ENCODE peak calls at places on chromosomes 7 and 10, in seven cellular contexts. D, U, L, H, O, N and G are unnamed samples.

GRCh38 chr10:133201151-133201947 is 28.7 kb upstream of the UTF1 start:
- DNase-seq in D (no peak), U (no peak), L (no peak), H (no peak), O (no peak), N (no peak), G (no peak)

GRCh38 chr7:32532086-32532485 is 36.8 kb downstream of the AVL9 start:
- DNase-seq in D (no peak), U (no peak), L (no peak), H (no peak), O (no peak), N (no peak), G (no peak)

GRCh38 chr7:148747274-148747673 is 48.6 kb downstream of the CUL1 start:
- DNase-seq in D (no peak), U (no peak), L (no peak), H (no peak), O (no peak), N (peak), G (peak)

GRCh38 chr10:64115913-64116643 is 594.9 kb downstream of the REEP3 start:
- DNase-seq in D (peak), U (no peak), L (peak), H (peak), O (peak), N (peak), G (no peak)

GRCh38 chr7:94183289-94183749 is 179.2 kb upstream of the BET1 start:
- DNase-seq in D (no peak), U (peak), L (peak), H (no peak), O (peak), N (no peak), G (no peak)

GRCh38 chr10:27914888-27915287 is 84.0 kb downstream of the ODAD2 start:
- DNase-seq in D (no peak), U (no peak), L (no peak), H (no peak), O (no peak), N (no peak), G (no peak)

GRCh38 chr7:28433604-28434254 is 21.4 kb downstream of the CREB5 start:
- DNase-seq in D (no peak), U (no peak), L (peak), H (no peak), O (peak), N (peak), G (no peak)

GRCh38 chr7:140358024-140358770 is 40.1 kb downstream of the SLC37A3 start:
- DNase-seq in D (no peak), U (no peak), L (no peak), H (no peak), O (no peak), N (no peak), G (no peak)

GRCh38 chr10:124572751-124573150 is 111.1 kb downstream of the LHPP start:
- DNase-seq in D (no peak), U (no peak), L (no peak), H (no peak), O (no peak), N (no peak), G (no peak)

GRCh38 chr7:2689951-2690705 is 2.1 kb downstream of the AMZ1 start:
- DNase-seq in D (no peak), U (no peak), L (peak), H (no peak), O (no peak), N (no peak), G (no peak)

GRCh38 chr7:122383934-122384333 is 79.4 kb upstream of the FEZF1 start:
- DNase-seq in D (no peak), U (no peak), L (no peak), H (no peak), O (no peak), N (no peak), G (no peak)

GRCh38 chr10:49158915-49159314 is 25.1 kb upstream of the FAM170B start:
- DNase-seq in D (no peak), U (no peak), L (no peak), H (no peak), O (no peak), N (no peak), G (no peak)

GRCh38 chr7:29281782-29282541 is 87.4 kb downstream of the CHN2 start:
- DNase-seq in D (no peak), U (peak), L (peak), H (no peak), O (peak), N (no peak), G (no peak)

GRCh38 chr7:123041085-123041484 is 45.6 kb upstream of the TAS2R16 start:
- DNase-seq in D (no peak), U (no peak), L (peak), H (no peak), O (no peak), N (no peak), G (no peak)

GRCh38 chr10:4650109-4650508 is 175.9 kb upstream of the AKR1E2 start:
- DNase-seq in D (no peak), U (peak), L (no peak), H (no peak), O (no peak), N (no peak), G (no peak)

GRCh38 chr10:75098902-75099673 is 12.4 kb upstream of the SAMD8 start:
- DNase-seq in D (no peak), U (no peak), L (no peak), H (no peak), O (no peak), N (no peak), G (no peak)

GRCh38 chr7:28908775-28909174 is 49.4 kb downstream of the TRIL start:
- DNase-seq in D (no peak), U (no peak), L (no peak), H (no peak), O (no peak), N (no peak), G (no peak)

GRCh38 chr7:113268757-113269156 is 150.4 kb upstream of the SMIM30 start:
- DNase-seq in D (no peak), U (no peak), L (peak), H (no peak), O (no peak), N (no peak), G (no peak)

GRCh38 chr10:106424981-106425380 is 739.5 kb downstream of the SORCS1 start:
- DNase-seq in D (no peak), U (peak), L (peak), H (no peak), O (no peak), N (no peak), G (no peak)

GRCh38 chr7:12315049-12315448 is 88.6 kb downstream of the VWDE start:
- DNase-seq in D (no peak), U (no peak), L (peak), H (no peak), O (no peak), N (no peak), G (no peak)

GRCh38 chr10:77359287-77359691 is 278.3 kb downstream of the KCNMA1 start:
- DNase-seq in D (no peak), U (no peak), L (no peak), H (no peak), O (no peak), N (no peak), G (no peak)

GRCh38 chr7:1267016-1267900 is 34.6 kb downstream of the UNCX start:
- DNase-seq in D (no peak), U (no peak), L (no peak), H (no peak), O (no peak), N (no peak), G (no peak)

GRCh38 chr10:74799840-74800239 is 26.6 kb upstream of the KAT6B start:
- DNase-seq in D (no peak), U (peak), L (peak), H (no peak), O (no peak), N (no peak), G (no peak)

GRCh38 chr10:90652519-90652918 is 205.3 kb downstream of the HTR7 start:
- DNase-seq in D (no peak), U (peak), L (peak), H (no peak), O (no peak), N (no peak), G (no peak)

GRCh38 chr7:158028971-158029370 is 558.7 kb downstream of the PTPRN2 start:
- DNase-seq in D (peak), U (no peak), L (no peak), H (no peak), O (no peak), N (no peak), G (no peak)

GRCh38 chr10:35998036-35998435 is 355.9 kb upstream of the FZD8 start:
- DNase-seq in D (no peak), U (no peak), L (peak), H (no peak), O (no peak), N (no peak), G (no peak)

GRCh38 chr10:87640043-87640442 is 19.6 kb upstream of the PAPSS2 start:
- DNase-seq in D (no peak), U (peak), L (no peak), H (no peak), O (no peak), N (no peak), G (no peak)

GRCh38 chr10:78966844-78967488 is 101.8 kb upstream of the ZMIZ1 start:
- DNase-seq in D (no peak), U (no peak), L (no peak), H (no peak), O (no peak), N (no peak), G (no peak)

GRCh38 chr10:16662889-16663288 is 141.2 kb upstream of the C1QL3 start:
- DNase-seq in D (no peak), U (no peak), L (no peak), H (no peak), O (no peak), N (no peak), G (no peak)

GRCh38 chr7:128906766-128907559 is 3.5 kb downstream of the KCP start:
- DNase-seq in D (peak), U (no peak), L (no peak), H (no peak), O (no peak), N (peak), G (no peak)

GRCh38 chr7:105618016-105618296 is 36.7 kb upstream of the EFCAB10 start:
- DNase-seq in D (no peak), U (no peak), L (no peak), H (no peak), O (no peak), N (no peak), G (no peak)

GRCh38 chr7:29421010-29421956 is 142.4 kb upstream of the PRR15 start:
- DNase-seq in D (no peak), U (no peak), L (no peak), H (no peak), O (no peak), N (no peak), G (no peak)

GRCh38 chr10:3813986-3814831 is 29.2 kb upstream of the KLF6 start:
- DNase-seq in D (no peak), U (no peak), L (peak), H (no peak), O (no peak), N (no peak), G (no peak)

GRCh38 chr10:131900350-131901152 is at the start of gene PPP2R2D:
- DNase-seq in D (peak), U (peak), L (peak), H (peak), O (peak), N (peak), G (peak)

GRCh38 chr10:4809156-4809555 is 16.9 kb upstream of the AKR1E2 start:
- DNase-seq in D (no peak), U (no peak), L (no peak), H (no peak), O (no peak), N (no peak), G (no peak)

GRCh38 chr10:116836087-116836486 is 13.2 kb upstream of the ENO4 start:
- DNase-seq in D (no peak), U (no peak), L (no peak), H (no peak), O (no peak), N (peak), G (no peak)

GRCh38 chr10:116833986-116834760 is 15.1 kb upstream of the ENO4 start:
- DNase-seq in D (no peak), U (no peak), L (no peak), H (no peak), O (no peak), N (peak), G (peak)

GRCh38 chr10:116835658-116836057 is 13.6 kb upstream of the ENO4 start:
- DNase-seq in D (no peak), U (no peak), L (no peak), H (no peak), O (no peak), N (no peak), G (no peak)

GRCh38 chr10:116838143-116838725 is 11.1 kb upstream of the ENO4 start:
- DNase-seq in D (no peak), U (no peak), L (no peak), H (no peak), O (no peak), N (no peak), G (no peak)

GRCh38 chr10:116836902-116837513 is 12.3 kb upstream of the ENO4 start:
- DNase-seq in D (peak), U (no peak), L (peak), H (no peak), O (no peak), N (no peak), G (no peak)
- TF ChIP-seq CTCF in D (no peak), U (no peak), L (peak), H (no peak), O (no peak), N (peak), G (no peak)

GRCh38 chr10:29033311-29033940 is 255.4 kb upstream of the LYZL1 start:
- DNase-seq in D (no peak), U (no peak), L (no peak), H (no peak), O (no peak), N (no peak), G (no peak)

GRCh38 chr10:29034592-29034991 is 254.3 kb upstream of the LYZL1 start:
- DNase-seq in D (no peak), U (no peak), L (no peak), H (no peak), O (no peak), N (no peak), G (no peak)

GRCh38 chr10:29030855-29031254 is 258.0 kb upstream of the LYZL1 start:
- DNase-seq in D (no peak), U (no peak), L (peak), H (no peak), O (no peak), N (no peak), G (no peak)

GRCh38 chr10:29035721-29036120 is 253.1 kb upstream of the LYZL1 start:
- DNase-seq in D (no peak), U (no peak), L (no peak), H (no peak), O (no peak), N (no peak), G (no peak)

DNA sequence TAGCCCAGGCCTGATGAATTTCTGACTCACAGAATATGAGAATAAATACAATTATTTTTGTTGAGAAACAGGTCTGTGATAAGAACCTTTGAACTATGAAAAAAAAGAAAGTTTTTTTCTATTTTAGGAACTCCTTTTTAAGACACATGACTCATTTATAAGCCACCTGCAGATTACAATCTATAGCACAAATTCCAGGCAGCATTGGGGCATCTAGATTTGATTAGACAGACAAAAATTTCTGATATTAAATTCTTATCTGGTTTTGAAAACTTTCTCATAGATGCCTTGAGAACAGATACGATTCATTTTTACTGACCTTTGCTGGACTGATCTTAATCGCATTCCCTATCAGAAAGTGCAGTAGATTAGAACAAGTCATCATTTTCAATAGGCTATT is 256.6 kb upstream of the LYZL1 start:
- DNase-seq in D (no peak), U (no peak), L (no peak), H (no peak), O (no peak), N (no peak), G (no peak)
- TF ChIP-seq CTCF in D (no peak), U (no peak), L (no peak), H (no peak), O (no peak), N (no peak), G (no peak)

GRCh38 chr7:133851416-133851815 is 275.7 kb upstream of the LRGUK start:
- DNase-seq in D (no peak), U (no peak), L (no peak), H (no peak), O (no peak), N (no peak), G (no peak)

GRCh38 chr7:133857376-133858119 is 269.6 kb upstream of the LRGUK start:
- DNase-seq in D (no peak), U (no peak), L (no peak), H (no peak), O (no peak), N (no peak), G (no peak)

GRCh38 chr7:133850497-133851070 is 276.6 kb upstream of the LRGUK start:
- DNase-seq in D (no peak), U (no peak), L (no peak), H (no peak), O (no peak), N (no peak), G (no peak)

GRCh38 chr7:133854739-133855138 is 272.4 kb upstream of the LRGUK start:
- DNase-seq in D (no peak), U (peak), L (peak), H (no peak), O (no peak), N (no peak), G (no peak)

GRCh38 chr7:133853706-133854276 is 273.3 kb upstream of the LRGUK start:
- DNase-seq in D (peak), U (peak), L (peak), H (peak), O (peak), N (peak), G (no peak)
- TF ChIP-seq CTCF in D (no peak), U (peak), L (peak), H (peak), O (peak), N (peak), G (peak)

DNA sequence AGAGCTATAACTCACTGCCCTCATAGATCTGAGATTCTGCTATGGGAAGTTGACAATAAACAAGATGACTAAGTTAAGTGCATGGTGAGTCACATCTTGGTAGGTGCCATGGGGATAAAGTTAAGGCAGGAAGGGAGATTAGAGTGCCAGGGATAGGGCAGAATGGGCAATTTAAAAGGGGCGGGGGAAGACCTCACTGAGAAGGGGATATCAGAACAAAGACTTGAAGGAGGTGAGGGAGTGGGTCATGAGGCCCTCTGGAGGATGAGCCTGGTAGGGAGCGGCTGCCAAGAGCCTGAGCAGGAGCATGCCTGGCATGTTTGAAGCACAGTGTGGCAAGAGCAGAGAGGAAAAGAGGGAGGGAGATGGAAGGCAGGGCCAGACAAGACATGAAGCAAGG is 34.8 kb upstream of the INMT start:
- DNase-seq in D (no peak), U (peak), L (peak), H (no peak), O (no peak), N (peak), G (no peak)
- TF ChIP-seq CTCF in D (no peak), U (no peak), L (no peak), H (no peak), O (no peak), N (peak), G (no peak)

GRCh38 chr7:150974468-150975391 is 3.4 kb downstream of the KCNH2 start:
- DNase-seq in D (peak), U (no peak), L (peak), H (peak), O (peak), N (peak), G (peak)
- TF ChIP-seq CTCF in D (no peak), U (peak), L (peak), H (peak), O (peak), N (peak), G (peak)

GRCh38 chr10:13271552-13272163 is 28.2 kb downstream of the PHYH start:
- DNase-seq in D (peak), U (peak), L (peak), H (peak), O (peak), N (peak), G (peak)
- TF ChIP-seq CTCF in D (no peak), U (peak), L (peak), H (peak), O (peak), N (peak), G (peak)

GRCh38 chr7:50056131-50056530 is 36.9 kb downstream of the ZPBP start:
- DNase-seq in D (no peak), U (no peak), L (no peak), H (no peak), O (no peak), N (no peak), G (no peak)
- TF ChIP-seq CTCF in D (no peak), U (no peak), L (no peak), H (no peak), O (no peak), N (no peak), G (no peak)